ENCODE peak calls at places on chromosomes 4 and X, in nine cellular contexts. H is fibroblast of pulmonary artery; P is colonic mucosa; A is fibroblast of the aortic adventitia; I is fibroblast of mammary gland; Z is activated B cell treated with CpG ODN at 0.5 μM for 24 hours; U is IMR-90; W is upper lobe of right lung; M is CD4-positive, alpha-beta T cell. Y is an unnamed sample.

GRCh38 chrX:9938516-9938915 is 28.6 kb upstream of the CLDN34 start:
- DNase-seq in H (no peak), P (no peak), A (no peak), I (no peak), Z (no peak), U (no peak), W (no peak), M (no peak), Y (no peak)

GRCh38 chrX:13131511-13132137 is 87.2 kb upstream of the FAM9C start:
- DNase-seq in H (no peak), P (no peak), A (no peak), I (no peak), Z (no peak), U (no peak), W (no peak), M (no peak), Y (no peak)

GRCh38 chr4:136219592-136220125 is 1312.6 kb downstream of the PCDH18 start:
- DNase-seq in H (no peak), P (no peak), A (no peak), I (no peak), Z (no peak), U (no peak), W (no peak), M (no peak), Y (no peak)

GRCh38 chr4:106303548-106303947 is 12.5 kb downstream of the TBCK start:
- DNase-seq in H (no peak), P (no peak), A (no peak), I (no peak), Z (no peak), U (no peak), W (no peak), M (no peak), Y (no peak)

GRCh38 chrX:55026143-55026542 is 4.6 kb downstream of the ALAS2 start:
- DNase-seq in H (no peak), P (no peak), A (peak; percentile 33), I (peak; percentile 70), Z (no peak), U (peak; percentile 2), W (no peak), M (no peak), Y (peak; percentile 22)

GRCh38 chr4:94342713-94343112 is at the start of gene HPGDS:
- DNase-seq in H (no peak), P (no peak), A (no peak), I (no peak), Z (no peak), U (no peak), W (no peak), M (no peak), Y (no peak)

GRCh38 chr4:61201562-61202099 is 1.5 kb downstream of the ADGRL3 start:
- DNase-seq in H (peak; percentile 2), P (no peak), A (no peak), I (no peak), Z (no peak), U (no peak), W (no peak), M (no peak), Y (peak; percentile 23)

GRCh38 chr4:181846934-181847333 is 396.3 kb upstream of the TENM3 start:
- DNase-seq in H (no peak), P (no peak), A (no peak), I (no peak), Z (no peak), U (no peak), W (no peak), M (no peak), Y (no peak)

GRCh38 chr4:1047976-1048780 is 36.8 kb downstream of the FGFRL1 start:
- DNase-seq in H (no peak), P (no peak), A (no peak), I (no peak), Z (peak; percentile 14), U (no peak), W (peak; percentile 63), M (no peak), Y (no peak)

GRCh38 chr4:34183916-34184315 is 2060.4 kb downstream of the ARAP2 start:
- DNase-seq in H (peak; percentile 8), P (no peak), A (peak; percentile 6), I (peak; percentile 23), Z (no peak), U (no peak), W (no peak), M (no peak), Y (peak; percentile 38)

GRCh38 chr4:105895324-105895608 is at the start of gene NPNT:
- DNase-seq in H (no peak), P (no peak), A (no peak), I (no peak), Z (no peak), U (no peak), W (no peak), M (no peak), Y (no peak)

GRCh38 chrX:55007633-55008032 is 7.5 kb downstream of the APEX2 start:
- DNase-seq in H (peak; percentile 74), P (peak; percentile 74), A (peak; percentile 73), I (peak; percentile 65), Z (no peak), U (peak; percentile 63), W (no peak), M (no peak), Y (peak; percentile 37)

GRCh38 chr4:22237155-22237751 is 278.6 kb downstream of the ADGRA3 start:
- DNase-seq in H (peak; percentile 8), P (peak; percentile 83), A (peak; percentile 25), I (peak; percentile 8), Z (no peak), U (peak; percentile 13), W (peak; percentile 68), M (peak; percentile 15), Y (no peak)

GRCh38 chrX:120001787-120002186 is 58.2 kb upstream of the NKAP start:
- DNase-seq in H (no peak), P (no peak), A (no peak), I (no peak), Z (no peak), U (no peak), W (no peak), M (no peak), Y (no peak)

GRCh38 chr4:38488891-38489861 is 174.8 kb upstream of the KLF3 start:
- DNase-seq in H (peak; percentile 36), P (peak; percentile 55), A (peak; percentile 71), I (no peak), Z (no peak), U (no peak), W (no peak), M (no peak), Y (no peak)

GRCh38 chr4:16113741-16114140 is 29.9 kb upstream of the PROM1 start:
- DNase-seq in H (no peak), P (no peak), A (no peak), I (no peak), Z (no peak), U (no peak), W (no peak), M (no peak), Y (no peak)

DNA sequence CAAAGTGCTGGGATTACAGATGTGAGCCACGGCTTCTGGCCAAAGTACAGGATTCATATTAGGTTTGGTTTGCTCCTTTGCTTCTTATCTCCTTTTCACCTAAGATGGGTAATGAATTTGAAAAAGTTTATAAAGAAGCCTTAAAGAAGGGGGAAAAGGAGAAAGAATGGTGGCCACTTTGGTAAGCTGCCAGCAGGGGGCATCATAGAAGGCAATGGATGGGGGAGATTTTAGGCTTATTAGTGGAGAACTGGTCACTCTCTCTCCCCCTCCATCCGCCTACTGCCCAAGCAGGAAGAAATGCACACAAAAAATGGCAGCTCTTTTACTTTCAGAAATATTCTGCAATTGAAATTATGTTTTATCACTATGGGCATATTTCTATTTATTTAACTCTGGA is 32.0 kb downstream of the SPARCL1 start:
- DNase-seq in H (no peak), P (no peak), A (no peak), I (peak; percentile 25), Z (no peak), U (no peak), W (no peak), M (peak; percentile 9), Y (no peak)
- TF ChIP-seq CTCF in H (peak; percentile 39), P (no peak), A (peak; percentile 26), I (peak; percentile 53), Z (no peak), U (peak; percentile 16), W (peak; percentile 36), M (no peak), Y (peak; percentile 32)

GRCh38 chr4:152162331-152162697 is 373.6 kb downstream of the FBXW7 start:
- DNase-seq in H (peak; percentile 4), P (no peak), A (peak; percentile 62), I (no peak), Z (no peak), U (no peak), W (no peak), M (no peak), Y (peak; percentile 1)

GRCh38 chr4:152166567-152166966 is 369.3 kb downstream of the FBXW7 start:
- DNase-seq in H (peak; percentile 18), P (no peak), A (peak; percentile 22), I (peak; percentile 25), Z (no peak), U (no peak), W (no peak), M (no peak), Y (no peak)

GRCh38 chr4:152165146-152165545 is 370.7 kb downstream of the FBXW7 start:
- DNase-seq in H (peak; percentile 4), P (no peak), A (no peak), I (no peak), Z (no peak), U (no peak), W (no peak), M (no peak), Y (no peak)

GRCh38 chr4:152165851-152166250 is 370.0 kb downstream of the FBXW7 start:
- DNase-seq in H (no peak), P (no peak), A (no peak), I (no peak), Z (no peak), U (no peak), W (no peak), M (no peak), Y (no peak)

GRCh38 chr4:152164561-152164960 is 371.3 kb downstream of the FBXW7 start:
- DNase-seq in H (no peak), P (no peak), A (no peak), I (no peak), Z (no peak), U (no peak), W (no peak), M (no peak), Y (no peak)
- TF ChIP-seq CTCF in H (no peak), P (no peak), A (peak; percentile 11), I (no peak), Z (no peak), U (no peak), W (no peak), M (no peak), Y (no peak)

DNA sequence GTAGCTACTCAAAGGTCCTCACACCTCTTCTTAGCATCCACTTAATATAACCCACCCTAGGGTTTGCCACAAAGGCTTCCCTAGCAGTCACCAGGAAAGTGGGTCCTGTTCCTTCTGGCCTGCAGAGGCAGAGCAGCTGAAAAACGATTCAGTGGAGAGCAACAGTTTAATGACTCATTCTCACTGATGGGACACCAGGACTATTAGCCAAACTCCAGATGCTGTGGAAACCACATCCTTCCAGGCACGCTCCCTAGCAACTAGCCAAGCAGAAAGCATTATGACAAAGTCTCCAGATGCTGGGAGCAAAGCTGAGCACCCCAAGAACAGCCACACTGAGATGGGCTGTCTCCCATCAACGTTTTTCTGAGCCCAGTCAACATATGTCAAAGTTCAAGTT is 30.3 kb upstream of the UTP14A start:
- DNase-seq in H (peak; percentile 65), P (no peak), A (peak; percentile 66), I (peak; percentile 87), Z (no peak), U (peak; percentile 76), W (no peak), M (no peak), Y (peak; percentile 73)
- TF ChIP-seq CTCF in H (peak; percentile 11), P (no peak), A (peak; percentile 32), I (peak; percentile 27), Z (no peak), U (no peak), W (no peak), M (no peak), Y (no peak)

GRCh38 chr4:154528866-154529265 is 21.3 kb downstream of the PLRG1 start:
- DNase-seq in H (peak; percentile 31), P (no peak), A (no peak), I (peak; percentile 45), Z (no peak), U (no peak), W (no peak), M (no peak), Y (no peak)
- TF ChIP-seq CTCF in H (no peak), P (no peak), A (no peak), I (no peak), Z (no peak), U (no peak), W (no peak), M (no peak), Y (no peak)